ENCODE peak calls at places on chromosomes 12 and 14, in seven cellular contexts. O, X, S, V, Z, P and G are unnamed samples.

GRCh38 chr14:101082436-101083384 is 179.2 kb upstream of the RTL1 start:
- DNase-seq in Z (no peak), S (no peak), V (no peak), X (no peak), O (no peak), P (no peak), G (no peak)

GRCh38 chr12:47032644-47033043 is 46.8 kb upstream of the PCED1B start:
- DNase-seq in S (peak), Z (no peak), X (peak), P (peak), V (peak), O (peak), G (no peak)

GRCh38 chr12:15001733-15002471 is 29.1 kb downstream of the PDE6H start:
- DNase-seq in O (no peak), Z (no peak), X (peak), V (no peak), S (no peak), P (peak), G (peak)

GRCh38 chr12:3105690-3106479 is 28.7 kb downstream of the TSPAN9 start:
- DNase-seq in S (no peak), P (no peak), Z (no peak), X (no peak), V (no peak), O (no peak), G (no peak)

GRCh38 chr14:26123459-26123858 is 474.4 kb downstream of the NOVA1 start:
- DNase-seq in X (no peak), O (no peak), P (no peak), V (no peak), S (no peak), Z (no peak), G (no peak)

GRCh38 chr12:124632510-124632909 is 65.1 kb upstream of the NCOR2 start:
- DNase-seq in P (no peak), X (no peak), O (no peak), Z (no peak), S (no peak), V (peak), G (peak)

GRCh38 chr14:69684461-69685183 is 73.2 kb downstream of the SUSD6 start:
- DNase-seq in X (no peak), V (no peak), S (peak), Z (no peak), O (no peak), P (no peak), G (no peak)

GRCh38 chr14:34680806-34681479 is 33.5 kb downstream of the CFL2 start:
- DNase-seq in P (no peak), S (no peak), O (no peak), V (no peak), X (peak), Z (no peak), G (no peak)

GRCh38 chr12:106307176-106307575 is 4.6 kb downstream of the TCP11L2 start:
- DNase-seq in V (no peak), Z (no peak), P (no peak), O (no peak), X (no peak), S (no peak), G (no peak)

GRCh38 chr12:56299308-56299852 is 750 bp downstream of the CS start:
- DNase-seq in X (peak), Z (no peak), O (no peak), S (no peak), P (no peak), V (peak), G (no peak)

GRCh38 chr12:48716168-48716492 is 377 bp downstream of the CCNT1 start:
- DNase-seq in V (no peak), X (no peak), P (no peak), S (no peak), Z (no peak), O (no peak), G (no peak)

GRCh38 chr14:101500061-101500460 is 61.2 kb upstream of the DIO3 start:
- DNase-seq in V (no peak), S (no peak), Z (no peak), X (no peak), O (no peak), P (no peak), G (no peak)

GRCh38 chr12:26058818-26059217 is 66.0 kb downstream of the BHLHE41 start:
- DNase-seq in V (no peak), S (no peak), P (no peak), Z (no peak), O (no peak), X (peak), G (no peak)

GRCh38 chr14:96762650-96763049 is 34.5 kb upstream of the VRK1 start:
- DNase-seq in V (peak), X (peak), P (peak), O (peak), Z (no peak), S (peak), G (peak)

GRCh38 chr12:31591308-31591901 is 469 bp upstream of the DENND5B start:
- DNase-seq in O (peak), P (peak), X (no peak), S (no peak), Z (no peak), V (peak), G (no peak)

GRCh38 chr14:75501080-75501479 is 21.2 kb upstream of the BATF start:
- DNase-seq in O (no peak), V (no peak), Z (no peak), X (no peak), S (no peak), P (no peak), G (no peak)

GRCh38 chr12:124765571-124766489 is 97.8 kb downstream of the SCARB1 start:
- DNase-seq in Z (no peak), S (no peak), P (no peak), V (no peak), X (peak), O (no peak), G (no peak)